ENCODE peak calls at places on chromosome 3, in nine cellular contexts. J is cardiac muscle cell, D is breast epithelium, G is upper lobe of left lung, T is fibroblast of pulmonary artery, H is astrocyte of the spinal cord, N is glutamatergic neuron, Q is AG04450, Z is A549. R is an unnamed sample.

GRCh38 chr3:93969997-93970396 is 3.7 kb downstream of the PROS1 start:
- DNase-seq in J (peak; percentile 19), D (no peak), G (no peak), T (no peak), H (no peak), N (no peak), Q (no peak), Z (no peak), R (no peak)

GRCh38 chr3:51953445-51953844 is 1.7 kb upstream of the GPR62 start:
- DNase-seq in J (peak; percentile 71), D (no peak), G (no peak), T (peak; percentile 72), H (peak; percentile 62), N (no peak), Q (peak; percentile 49), Z (no peak), R (no peak)

GRCh38 chr3:46989146-46989810 is 9.8 kb downstream of the NBEAL2 start:
- DNase-seq in J (no peak), D (no peak), G (no peak), T (no peak), H (no peak), N (no peak), Q (no peak), Z (no peak), R (no peak)

GRCh38 chr3:158091526-158091925 is 14.7 kb downstream of the SHOX2 start:
- DNase-seq in J (peak; percentile 65), D (no peak), G (no peak), T (peak; percentile 56), H (peak; percentile 31), N (no peak), Q (no peak), Z (peak; percentile 50), R (no peak)

GRCh38 chr3:170414202-170414663 is 4.4 kb upstream of the CLDN11 start:
- DNase-seq in J (peak; percentile 91), D (no peak), G (peak; percentile 35), T (peak; percentile 90), H (peak; percentile 91), N (no peak), Q (peak; percentile 82), Z (peak; percentile 63), R (no peak)

GRCh38 chr3:46031747-46032146 is 4.5 kb upstream of the XCR1 start:
- DNase-seq in J (no peak), D (no peak), G (no peak), T (no peak), H (no peak), N (no peak), Q (no peak), Z (no peak), R (no peak)

GRCh38 chr3:37347941-37348340 is 173.6 kb upstream of the LRRFIP2 start:
- DNase-seq in J (peak; percentile 3), D (no peak), G (no peak), T (no peak), H (no peak), N (no peak), Q (no peak), Z (no peak), R (no peak)

GRCh38 chr3:131795382-131796085 is 239.3 kb downstream of the CPNE4 start:
- DNase-seq in J (peak; percentile 64), D (no peak), G (no peak), T (peak; percentile 28), H (peak; percentile 72), N (no peak), Q (no peak), Z (no peak), R (peak; percentile 28)

GRCh38 chr3:164208026-164208425 is 870.3 kb downstream of the SI start:
- DNase-seq in J (no peak), D (no peak), G (no peak), T (no peak), H (no peak), N (no peak), Q (no peak), Z (no peak), R (no peak)

GRCh38 chr3:138448631-138449030 is 14.2 kb downstream of the ESYT3 start:
- DNase-seq in J (no peak), D (no peak), G (no peak), T (no peak), H (no peak), N (no peak), Q (no peak), Z (no peak), R (no peak)

GRCh38 chr3:125203731-125204130 is 8.8 kb downstream of the SLC12A8 start:
- DNase-seq in J (no peak), D (no peak), G (no peak), T (no peak), H (no peak), N (no peak), Q (no peak), Z (no peak), R (no peak)

DNA sequence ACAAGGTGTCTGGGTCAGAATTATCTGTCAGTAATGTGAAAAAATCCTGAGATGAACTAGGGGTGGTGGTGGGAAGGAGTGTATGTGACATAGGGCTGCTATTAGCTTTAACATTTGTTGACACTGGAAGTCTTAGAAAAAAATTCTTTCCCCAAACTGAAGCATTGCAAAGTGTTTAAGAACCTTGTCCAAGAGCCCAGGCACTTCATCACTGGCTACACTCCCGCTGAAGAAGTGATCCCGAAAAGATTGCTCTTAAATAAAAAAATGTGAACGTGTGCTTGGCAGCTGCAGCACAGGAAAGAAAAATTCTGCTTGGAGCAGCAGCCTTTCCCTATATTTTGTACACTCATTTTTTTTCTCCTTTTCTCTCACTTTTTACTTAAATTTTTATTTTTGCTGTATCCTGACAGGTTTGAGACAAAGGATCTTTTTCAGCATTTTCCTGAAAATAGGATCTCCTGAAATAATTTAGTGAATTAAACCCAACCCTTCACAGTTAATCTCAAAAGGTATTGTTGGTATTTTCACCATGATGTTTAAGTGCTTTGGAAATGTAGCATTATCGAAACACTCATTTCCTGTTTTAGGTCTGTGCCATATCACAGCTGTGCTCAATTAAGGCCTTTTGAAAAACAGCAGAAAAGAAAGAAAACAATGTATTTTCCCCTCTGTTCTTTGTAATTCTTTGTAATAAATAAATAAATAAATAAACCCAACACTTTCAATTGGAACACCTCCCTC is 477.6 kb downstream of the ZNF385D start:
- DNase-seq in J (peak; percentile 72), D (no peak), G (peak; percentile 40), T (peak; percentile 65), H (peak; percentile 56), N (no peak), Q (no peak), Z (no peak), R (no peak)
- TF ChIP-seq CTCF in J (no peak), D (no peak), G (no peak), T (no peak), H (no peak), N (no peak), Q (no peak), Z (no peak), R (no peak)

GRCh38 chr3:126733061-126733430 is 29.0 kb downstream of the CHCHD6 start:
- DNase-seq in J (no peak), D (no peak), G (no peak), T (no peak), H (no peak), N (no peak), Q (no peak), Z (no peak), R (no peak)

GRCh38 chr3:126742057-126742456 is 38.0 kb downstream of the CHCHD6 start:
- DNase-seq in J (no peak), D (no peak), G (no peak), T (no peak), H (no peak), N (no peak), Q (no peak), Z (no peak), R (no peak)

GRCh38 chr3:126734324-126734723 is 30.3 kb downstream of the CHCHD6 start:
- DNase-seq in J (no peak), D (no peak), G (no peak), T (no peak), H (no peak), N (no peak), Q (no peak), Z (no peak), R (no peak)

GRCh38 chr3:126732281-126733060 is 28.4 kb downstream of the CHCHD6 start:
- DNase-seq in J (peak; percentile 15), D (no peak), G (no peak), T (no peak), H (peak; percentile 45), N (no peak), Q (no peak), Z (no peak), R (no peak)

GRCh38 chr3:126737527-126737926 is 33.5 kb downstream of the CHCHD6 start:
- DNase-seq in J (no peak), D (no peak), G (no peak), T (no peak), H (no peak), N (no peak), Q (no peak), Z (no peak), R (no peak)
- TF ChIP-seq CTCF in J (peak; percentile 14), D (no peak), G (no peak), T (no peak), H (peak; percentile 15), N (no peak), Q (no peak), Z (no peak), R (peak; percentile 13)

DNA sequence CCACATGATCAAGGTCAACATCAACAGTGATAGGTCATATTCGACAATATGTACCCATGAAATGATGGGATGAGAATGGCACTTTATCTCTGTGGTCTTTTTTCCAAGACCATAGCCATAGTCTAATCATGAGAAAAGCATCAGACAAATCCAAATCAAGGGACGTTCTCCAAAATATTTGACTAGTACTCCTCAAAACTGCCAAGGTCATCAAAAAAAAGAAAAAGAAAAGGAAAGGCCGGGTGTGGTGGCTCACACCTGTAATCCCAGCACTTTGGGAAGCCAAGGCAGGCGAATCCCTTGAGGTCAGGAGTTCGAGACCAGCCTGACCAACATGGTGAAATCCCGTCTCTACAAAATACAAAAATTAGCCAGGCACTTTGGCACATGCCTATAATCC is 318.3 kb downstream of the TAFA4 start:
- DNase-seq in J (no peak), D (no peak), G (no peak), T (no peak), H (no peak), N (no peak), Q (no peak), Z (no peak), R (no peak)
- TF ChIP-seq CTCF in J (no peak), D (no peak), G (no peak), T (no peak), H (no peak), N (no peak), Q (no peak), Z (no peak), R (no peak)

GRCh38 chr3:159174715-159175390 is 373.0 kb downstream of the MFSD1 start:
- DNase-seq in J (no peak), D (no peak), G (no peak), T (no peak), H (peak; percentile 31), N (no peak), Q (no peak), Z (no peak), R (no peak)

GRCh38 chr3:159182961-159183360 is 381.1 kb downstream of the MFSD1 start:
- DNase-seq in J (no peak), D (no peak), G (no peak), T (no peak), H (no peak), N (no peak), Q (no peak), Z (no peak), R (no peak)

GRCh38 chr3:159175391-159175725 is 373.5 kb downstream of the MFSD1 start:
- DNase-seq in J (no peak), D (no peak), G (no peak), T (no peak), H (peak; percentile 22), N (no peak), Q (no peak), Z (no peak), R (no peak)

GRCh38 chr3:159172473-159172872 is 370.6 kb downstream of the MFSD1 start:
- DNase-seq in J (no peak), D (no peak), G (no peak), T (no peak), H (no peak), N (no peak), Q (no peak), Z (no peak), R (no peak)

GRCh38 chr3:159178209-159178897 is 376.5 kb downstream of the MFSD1 start:
- DNase-seq in J (no peak), D (no peak), G (no peak), T (no peak), H (no peak), N (no peak), Q (no peak), Z (no peak), R (no peak)
- TF ChIP-seq CTCF in J (no peak), D (no peak), G (no peak), T (no peak), H (no peak), N (no peak), Q (no peak), Z (no peak), R (no peak)